ENCODE peak calls at places on chromosomes 3 and 15, in six cellular contexts. One of them, this sample, is unnamed.

GRCh38 chr3:32819086-32819450 is 1.3 kb downstream of the TRIM71 start:
- DNase-seq in cardiac muscle cell: no peak
- DNase-seq in GM13977: no peak
- DNase-seq in fibroblast of the aortic adventitia: no peak
- DNase-seq in body of pancreas: no peak
- DNase-seq in uterus: no peak
- DNase-seq in this sample: no peak

GRCh38 chr15:99212401-99212800 is 37.0 kb downstream of the TTC23 start:
- DNase-seq in uterus: peak; percentile 63
- DNase-seq in fibroblast of the aortic adventitia: no peak
- DNase-seq in GM13977: no peak
- DNase-seq in body of pancreas: no peak
- DNase-seq in cardiac muscle cell: peak; percentile 46
- DNase-seq in this sample: no peak

GRCh38 chr15:49675051-49675450 is 54.2 kb downstream of the DTWD1 start:
- DNase-seq in fibroblast of the aortic adventitia: peak; percentile 95
- DNase-seq in cardiac muscle cell: peak; percentile 75
- DNase-seq in GM13977: no peak
- DNase-seq in body of pancreas: no peak
- DNase-seq in uterus: no peak
- DNase-seq in this sample: no peak

GRCh38 chr3:100033184-100033583 is 81.1 kb downstream of the FILIP1L start:
- DNase-seq in cardiac muscle cell: peak; percentile 88
- DNase-seq in GM13977: no peak
- DNase-seq in uterus: no peak
- DNase-seq in fibroblast of the aortic adventitia: peak; percentile 95
- DNase-seq in body of pancreas: peak; percentile 20
- DNase-seq in this sample: no peak

GRCh38 chr15:73375755-73376305 is 7.1 kb upstream of the HCN4 start:
- DNase-seq in GM13977: no peak
- DNase-seq in fibroblast of the aortic adventitia: no peak
- DNase-seq in body of pancreas: no peak
- DNase-seq in cardiac muscle cell: no peak
- DNase-seq in uterus: no peak
- DNase-seq in this sample: no peak

GRCh38 chr3:160831411-160831810 is 75.4 kb downstream of the PPM1L start:
- DNase-seq in GM13977: no peak
- DNase-seq in cardiac muscle cell: no peak
- DNase-seq in uterus: no peak
- DNase-seq in body of pancreas: no peak
- DNase-seq in fibroblast of the aortic adventitia: no peak
- DNase-seq in this sample: no peak

GRCh38 chr15:90007089-90007487 is 6.0 kb downstream of the ZNF710 start:
- DNase-seq in cardiac muscle cell: no peak
- DNase-seq in fibroblast of the aortic adventitia: no peak
- DNase-seq in GM13977: no peak
- DNase-seq in body of pancreas: no peak
- DNase-seq in uterus: no peak
- DNase-seq in this sample: no peak

GRCh38 chr15:65937476-65937875 is 68.2 kb downstream of the RAB11A start:
- DNase-seq in GM13977: no peak
- DNase-seq in body of pancreas: peak; percentile 19
- DNase-seq in cardiac muscle cell: no peak
- DNase-seq in uterus: no peak
- DNase-seq in fibroblast of the aortic adventitia: no peak
- DNase-seq in this sample: no peak

GRCh38 chr3:21621396-21621695 is 129.7 kb downstream of the ZNF385D start:
- DNase-seq in GM13977: no peak
- DNase-seq in cardiac muscle cell: peak; percentile 56
- DNase-seq in uterus: no peak
- DNase-seq in fibroblast of the aortic adventitia: peak; percentile 56
- DNase-seq in body of pancreas: no peak
- DNase-seq in this sample: no peak

GRCh38 chr3:113695818-113696645 is at the start of gene USF3:
- DNase-seq in body of pancreas: peak; percentile 79
- DNase-seq in uterus: peak; percentile 67
- DNase-seq in fibroblast of the aortic adventitia: peak; percentile 33
- DNase-seq in GM13977: peak; percentile 96
- DNase-seq in cardiac muscle cell: peak; percentile 64
- DNase-seq in this sample: peak; percentile 39

GRCh38 chr3:141934354-141934753 is 57.9 kb downstream of the ATP1B3 start:
- DNase-seq in GM13977: no peak
- DNase-seq in uterus: no peak
- DNase-seq in body of pancreas: no peak
- DNase-seq in fibroblast of the aortic adventitia: no peak
- DNase-seq in cardiac muscle cell: no peak
- DNase-seq in this sample: no peak

GRCh38 chr3:37622999-37623883 is 238.4 kb upstream of the CTDSPL start:
- DNase-seq in GM13977: no peak
- DNase-seq in body of pancreas: no peak
- DNase-seq in fibroblast of the aortic adventitia: peak; percentile 21
- DNase-seq in uterus: peak; percentile 38
- DNase-seq in cardiac muscle cell: no peak
- DNase-seq in this sample: no peak

GRCh38 chr3:125119752-125120369 is 64.1 kb upstream of the HEG1 start:
- DNase-seq in body of pancreas: no peak
- DNase-seq in GM13977: peak; percentile 44
- DNase-seq in cardiac muscle cell: peak; percentile 82
- DNase-seq in uterus: no peak
- DNase-seq in fibroblast of the aortic adventitia: no peak
- DNase-seq in this sample: peak; percentile 76

GRCh38 chr3:76063019-76063418 is 277.7 kb upstream of the ZNF717 start:
- DNase-seq in uterus: no peak
- DNase-seq in body of pancreas: no peak
- DNase-seq in fibroblast of the aortic adventitia: peak; percentile 10
- DNase-seq in GM13977: no peak
- DNase-seq in cardiac muscle cell: peak; percentile 21
- DNase-seq in this sample: no peak

GRCh38 chr3:55879901-55880331 is 392.8 kb upstream of the WNT5A start:
- DNase-seq in fibroblast of the aortic adventitia: no peak
- DNase-seq in uterus: no peak
- DNase-seq in body of pancreas: no peak
- DNase-seq in cardiac muscle cell: peak; percentile 9
- DNase-seq in GM13977: no peak
- DNase-seq in this sample: no peak

GRCh38 chr15:58138106-58138505 is at the start of gene AQP9:
- DNase-seq in fibroblast of the aortic adventitia: no peak
- DNase-seq in uterus: no peak
- DNase-seq in body of pancreas: peak; percentile 29
- DNase-seq in GM13977: no peak
- DNase-seq in cardiac muscle cell: no peak
- DNase-seq in this sample: no peak

GRCh38 chr15:37900286-37901221 is 33.9 kb upstream of the TMCO5A start:
- DNase-seq in GM13977: no peak
- DNase-seq in fibroblast of the aortic adventitia: peak; percentile 23
- DNase-seq in body of pancreas: no peak
- DNase-seq in cardiac muscle cell: peak; percentile 76
- DNase-seq in uterus: no peak
- DNase-seq in this sample: no peak

GRCh38 chr3:187717572-187717971 is 15.2 kb upstream of the RTP2 start:
- DNase-seq in uterus: no peak
- DNase-seq in cardiac muscle cell: peak; percentile 30
- DNase-seq in fibroblast of the aortic adventitia: peak; percentile 57
- DNase-seq in body of pancreas: no peak
- DNase-seq in GM13977: no peak
- DNase-seq in this sample: no peak

GRCh38 chr3:5264093-5264610 is 76.6 kb downstream of the EDEM1 start:
- DNase-seq in uterus: no peak
- DNase-seq in body of pancreas: no peak
- DNase-seq in cardiac muscle cell: no peak
- DNase-seq in fibroblast of the aortic adventitia: no peak
- DNase-seq in GM13977: no peak
- DNase-seq in this sample: no peak

GRCh38 chr3:56133423-56133822 is 334.8 kb downstream of the ERC2 start:
- DNase-seq in uterus: no peak
- DNase-seq in cardiac muscle cell: peak; percentile 61
- DNase-seq in fibroblast of the aortic adventitia: peak; percentile 84
- DNase-seq in body of pancreas: no peak
- DNase-seq in GM13977: no peak
- DNase-seq in this sample: no peak

GRCh38 chr3:149581681-149582349 is 76.0 kb downstream of the WWTR1 start:
- DNase-seq in body of pancreas: peak; percentile 25
- DNase-seq in cardiac muscle cell: peak; percentile 71
- DNase-seq in fibroblast of the aortic adventitia: peak; percentile 85
- DNase-seq in uterus: peak; percentile 42
- DNase-seq in GM13977: no peak
- DNase-seq in this sample: no peak

DNA sequence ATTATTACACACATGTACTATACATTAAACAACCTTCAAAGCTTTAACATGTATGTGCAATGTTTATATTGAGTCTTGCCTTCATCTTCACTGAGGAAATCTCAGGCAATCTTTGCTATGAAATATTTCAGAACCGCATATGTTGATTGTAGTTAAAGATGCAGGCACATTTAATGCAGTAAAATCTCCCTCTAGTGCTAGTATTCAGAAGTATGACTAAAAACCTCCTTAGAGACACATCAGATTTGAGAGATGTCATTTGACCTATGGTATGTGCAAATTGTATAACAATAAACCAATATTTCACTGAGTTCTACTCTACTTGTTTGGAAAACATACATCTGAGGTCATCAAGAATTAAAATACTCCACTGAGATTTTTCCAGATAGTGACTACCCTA is 123.8 kb upstream of the C15orf61 start:
- DNase-seq in body of pancreas: no peak
- DNase-seq in uterus: no peak
- DNase-seq in GM13977: no peak
- DNase-seq in cardiac muscle cell: no peak
- DNase-seq in fibroblast of the aortic adventitia: no peak
- DNase-seq in this sample: no peak
- TF ChIP-seq CTCF in body of pancreas: no peak
- TF ChIP-seq CTCF in uterus: no peak
- TF ChIP-seq CTCF in GM13977: no peak
- TF ChIP-seq CTCF in cardiac muscle cell: no peak
- TF ChIP-seq CTCF in fibroblast of the aortic adventitia: no peak
- TF ChIP-seq CTCF in this sample: no peak

GRCh38 chr3:16316847-16317560 is 52.0 kb downstream of the OXNAD1 start:
- DNase-seq in body of pancreas: no peak
- DNase-seq in GM13977: no peak
- DNase-seq in uterus: no peak
- DNase-seq in fibroblast of the aortic adventitia: no peak
- DNase-seq in cardiac muscle cell: no peak
- DNase-seq in this sample: no peak

GRCh38 chr3:16318216-16318615 is 53.2 kb downstream of the OXNAD1 start:
- DNase-seq in cardiac muscle cell: peak; percentile 59
- DNase-seq in fibroblast of the aortic adventitia: peak; percentile 46
- DNase-seq in GM13977: no peak
- DNase-seq in uterus: peak; percentile 57
- DNase-seq in body of pancreas: no peak
- DNase-seq in this sample: no peak

GRCh38 chr3:16319723-16320122 is 54.7 kb downstream of the OXNAD1 start:
- DNase-seq in fibroblast of the aortic adventitia: no peak
- DNase-seq in body of pancreas: no peak
- DNase-seq in GM13977: no peak
- DNase-seq in cardiac muscle cell: no peak
- DNase-seq in uterus: no peak
- DNase-seq in this sample: no peak

GRCh38 chr3:16317561-16317945 is 52.5 kb downstream of the OXNAD1 start:
- DNase-seq in fibroblast of the aortic adventitia: no peak
- DNase-seq in cardiac muscle cell: no peak
- DNase-seq in GM13977: no peak
- DNase-seq in body of pancreas: no peak
- DNase-seq in uterus: no peak
- DNase-seq in this sample: no peak

GRCh38 chr3:16319307-16319706 is 54.3 kb downstream of the OXNAD1 start:
- DNase-seq in GM13977: peak; percentile 40
- DNase-seq in cardiac muscle cell: no peak
- DNase-seq in uterus: no peak
- DNase-seq in fibroblast of the aortic adventitia: no peak
- DNase-seq in body of pancreas: no peak
- DNase-seq in this sample: peak; percentile 21
- TF ChIP-seq CTCF in GM13977: peak; percentile 46
- TF ChIP-seq CTCF in cardiac muscle cell: peak; percentile 37
- TF ChIP-seq CTCF in uterus: no peak
- TF ChIP-seq CTCF in fibroblast of the aortic adventitia: peak; percentile 32
- TF ChIP-seq CTCF in body of pancreas: no peak
- TF ChIP-seq CTCF in this sample: peak; percentile 62

DNA sequence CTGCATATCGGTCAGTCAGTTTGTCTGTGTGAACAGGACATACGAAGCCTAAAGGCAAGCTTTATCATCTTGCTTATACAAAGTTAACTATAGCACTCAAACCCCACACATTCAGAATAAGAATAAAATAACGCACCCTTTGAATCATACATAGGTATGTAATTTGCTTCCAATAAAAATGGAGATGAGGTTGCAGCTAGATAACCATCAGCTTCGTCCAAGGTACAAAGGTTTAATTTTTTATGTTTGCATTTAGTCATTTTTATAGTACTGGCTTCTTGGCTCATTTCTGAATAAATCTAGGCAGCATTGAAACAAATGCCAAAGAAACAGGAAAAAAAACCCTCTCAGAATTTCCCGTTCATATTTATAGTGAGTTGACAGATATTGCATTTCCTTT is 549.7 kb downstream of the AGBL1 start:
- DNase-seq in uterus: no peak
- DNase-seq in GM13977: no peak
- DNase-seq in fibroblast of the aortic adventitia: no peak
- DNase-seq in body of pancreas: no peak
- DNase-seq in cardiac muscle cell: no peak
- DNase-seq in this sample: no peak
- TF ChIP-seq CTCF in uterus: no peak
- TF ChIP-seq CTCF in GM13977: no peak
- TF ChIP-seq CTCF in fibroblast of the aortic adventitia: no peak
- TF ChIP-seq CTCF in body of pancreas: no peak
- TF ChIP-seq CTCF in cardiac muscle cell: no peak
- TF ChIP-seq CTCF in this sample: no peak

GRCh38 chr3:8983591-8983990 is 20.3 kb upstream of the RAD18 start:
- DNase-seq in body of pancreas: no peak
- DNase-seq in cardiac muscle cell: no peak
- DNase-seq in GM13977: no peak
- DNase-seq in uterus: no peak
- DNase-seq in fibroblast of the aortic adventitia: no peak
- DNase-seq in this sample: no peak

GRCh38 chr3:8984081-8984480 is 20.8 kb upstream of the RAD18 start:
- DNase-seq in GM13977: no peak
- DNase-seq in fibroblast of the aortic adventitia: no peak
- DNase-seq in body of pancreas: no peak
- DNase-seq in cardiac muscle cell: no peak
- DNase-seq in uterus: no peak
- DNase-seq in this sample: no peak

GRCh38 chr3:8982509-8982908 is 19.2 kb upstream of the RAD18 start:
- DNase-seq in body of pancreas: no peak
- DNase-seq in uterus: no peak
- DNase-seq in fibroblast of the aortic adventitia: no peak
- DNase-seq in GM13977: no peak
- DNase-seq in cardiac muscle cell: peak; percentile 39
- DNase-seq in this sample: no peak

GRCh38 chr3:8981700-8982099 is 18.4 kb upstream of the RAD18 start:
- DNase-seq in cardiac muscle cell: no peak
- DNase-seq in body of pancreas: no peak
- DNase-seq in fibroblast of the aortic adventitia: no peak
- DNase-seq in uterus: no peak
- DNase-seq in GM13977: no peak
- DNase-seq in this sample: no peak

DNA sequence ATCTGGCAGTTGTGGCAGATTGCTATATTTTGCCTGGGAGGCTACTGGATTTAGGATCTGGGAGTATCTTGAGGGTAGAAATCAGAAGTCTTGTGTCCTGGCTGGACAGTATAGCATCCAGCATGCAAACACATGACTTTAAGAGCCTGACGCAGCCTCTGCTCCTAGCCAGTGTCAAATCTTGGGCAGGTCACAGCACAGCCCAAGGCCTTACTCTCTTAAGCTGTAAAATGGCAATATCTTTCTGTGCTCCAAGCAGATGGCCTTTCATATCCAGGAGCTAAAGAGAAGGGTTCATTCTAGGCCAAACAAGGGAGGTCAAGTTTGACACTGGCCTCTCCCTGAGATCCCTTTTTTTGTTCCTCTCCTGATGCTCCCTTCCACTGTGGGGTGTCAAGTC is 19.8 kb upstream of the RAD18 start:
- DNase-seq in GM13977: no peak
- DNase-seq in body of pancreas: no peak
- DNase-seq in cardiac muscle cell: no peak
- DNase-seq in uterus: no peak
- DNase-seq in fibroblast of the aortic adventitia: no peak
- DNase-seq in this sample: no peak
- TF ChIP-seq CTCF in GM13977: no peak
- TF ChIP-seq CTCF in body of pancreas: no peak
- TF ChIP-seq CTCF in cardiac muscle cell: no peak
- TF ChIP-seq CTCF in uterus: no peak
- TF ChIP-seq CTCF in fibroblast of the aortic adventitia: no peak
- TF ChIP-seq CTCF in this sample: no peak

This sample was measured in GM12864.